ENCODE peak calls at places on chromosomes 11 and 22, in seven cellular contexts. N is progenitor cell of endocrine pancreas, P is esophagus squamous epithelium, Y is mammary epithelial cell, V is stomach, E is ovary, S is hepatocyte. C is an unnamed sample.

GRCh38 chr11:132784441-132784840 is 747.9 kb downstream of the OPCML start:
- DNase-seq in Y (peak; percentile 27), N (no peak), E (no peak), S (no peak), P (no peak), V (no peak), C (no peak)

GRCh38 chr11:134666273-134667174 is 254.5 kb upstream of the B3GAT1 start:
- DNase-seq in Y (no peak), P (no peak), N (no peak), S (no peak), E (no peak), V (peak; percentile 18), C (no peak)

GRCh38 chr22:38176170-38176741 is 5.4 kb downstream of the PLA2G6 start:
- DNase-seq in N (no peak), Y (peak; percentile 80), S (peak; percentile 62), P (peak; percentile 40), V (peak; percentile 79), E (peak; percentile 80), C (peak; percentile 84)

GRCh38 chr22:25754527-25755202 is 12.7 kb downstream of the MYO18B start:
- DNase-seq in P (no peak), S (no peak), N (no peak), E (no peak), Y (no peak), V (no peak), C (peak; percentile 11)

GRCh38 chr11:45926001-45926401 is 3.5 kb downstream of the LARGE2 start:
- DNase-seq in P (no peak), V (no peak), N (no peak), S (no peak), E (no peak), Y (no peak), C (no peak)

GRCh38 chr11:65498977-65499712 is at the start of gene MALAT1:
- DNase-seq in S (peak; percentile 95), Y (peak; percentile 88), V (peak; percentile 96), E (peak; percentile 93), N (peak; percentile 93), P (peak; percentile 65), C (peak; percentile 95)

GRCh38 chr22:44396021-44396726 is 83.4 kb upstream of the SHISAL1 start:
- DNase-seq in S (no peak), N (peak; percentile 3), E (peak; percentile 2), Y (no peak), P (no peak), V (peak; percentile 10), C (no peak)

GRCh38 chr11:134312807-134313206 is 19.0 kb upstream of the GLB1L2 start:
- DNase-seq in S (no peak), N (no peak), Y (no peak), P (no peak), E (no peak), V (no peak), C (no peak)

GRCh38 chr11:100793525-100793924 is 106.4 kb downstream of the ARHGAP42 start:
- DNase-seq in N (no peak), S (no peak), V (no peak), E (no peak), P (no peak), Y (no peak), C (peak; percentile 21)

GRCh38 chr22:21020802-21021429 is 6.0 kb downstream of the P2RX6 start:
- DNase-seq in N (no peak), P (no peak), S (no peak), Y (no peak), V (no peak), E (no peak), C (peak; percentile 33)

GRCh38 chr11:59216654-59217640 is 4.2 kb upstream of the MPEG1 start:
- DNase-seq in Y (peak; percentile 77), V (peak; percentile 40), N (no peak), P (no peak), S (no peak), E (no peak), C (peak; percentile 88)

GRCh38 chr11:74147199-74147929 is 23.4 kb downstream of the C2CD3 start:
- DNase-seq in Y (no peak), P (no peak), E (no peak), V (no peak), N (no peak), S (no peak), C (no peak)

GRCh38 chr11:2077061-2077802 is 62.0 kb downstream of the IGF2 start:
- DNase-seq in P (no peak), S (no peak), E (no peak), N (no peak), Y (peak; percentile 94), V (peak; percentile 21), C (peak; percentile 70)

GRCh38 chr11:2146051-2146450 is 6.9 kb upstream of the IGF2 start:
- DNase-seq in N (no peak), Y (no peak), E (no peak), P (no peak), V (no peak), S (no peak), C (no peak)

GRCh38 chr22:50141891-50142363 is 28.6 kb upstream of the PANX2 start:
- DNase-seq in P (no peak), Y (no peak), N (no peak), S (no peak), E (no peak), V (no peak), C (no peak)

GRCh38 chr22:42742940-42743339 is 22.3 kb upstream of the A4GALT start:
- DNase-seq in P (no peak), E (no peak), Y (no peak), N (no peak), S (no peak), V (no peak), C (no peak)

GRCh38 chr11:35257287-35257686 is 118.3 kb downstream of the CD44 start:
- DNase-seq in N (no peak), P (no peak), S (no peak), E (no peak), V (no peak), Y (no peak), C (no peak)

GRCh38 chr11:71237853-71238252 is 14.5 kb downstream of the SHANK2 start:
- DNase-seq in E (no peak), Y (no peak), P (no peak), V (no peak), N (no peak), S (no peak), C (no peak)

GRCh38 chr22:42270178-42270511 is 308 bp downstream of the TCF20 start:
- DNase-seq in Y (no peak), V (no peak), P (no peak), E (no peak), S (no peak), N (peak; percentile 25), C (peak; percentile 35)

GRCh38 chr11:70590356-70590991 is 192.1 kb downstream of the CTTN start:
- DNase-seq in V (no peak), Y (no peak), N (no peak), E (no peak), S (no peak), P (no peak), C (no peak)

GRCh38 chr22:25673721-25674120 is 68.3 kb upstream of the MYO18B start:
- DNase-seq in E (no peak), Y (no peak), S (no peak), N (no peak), P (no peak), V (no peak), C (no peak)

GRCh38 chr11:114762437-114762836 is 84.1 kb downstream of the NXPE2 start:
- DNase-seq in Y (peak; percentile 20), N (peak; percentile 57), E (peak; percentile 27), P (no peak), V (peak; percentile 48), S (peak; percentile 86), C (peak; percentile 41)

GRCh38 chr11:15590131-15590530 is 475.4 kb downstream of the INSC start:
- DNase-seq in S (peak; percentile 5), V (no peak), P (no peak), E (no peak), Y (no peak), N (no peak), C (no peak)

GRCh38 chr22:44191036-44191454 is 10.3 kb downstream of the PARVG start:
- DNase-seq in S (no peak), P (no peak), V (no peak), Y (peak; percentile 25), E (no peak), N (no peak), C (peak; percentile 28)

GRCh38 chr22:38657248-38657909 is 941 bp downstream of the CBY1 start:
- DNase-seq in Y (peak; percentile 59), S (peak; percentile 52), N (no peak), V (no peak), P (no peak), E (no peak), C (peak; percentile 36)

DNA sequence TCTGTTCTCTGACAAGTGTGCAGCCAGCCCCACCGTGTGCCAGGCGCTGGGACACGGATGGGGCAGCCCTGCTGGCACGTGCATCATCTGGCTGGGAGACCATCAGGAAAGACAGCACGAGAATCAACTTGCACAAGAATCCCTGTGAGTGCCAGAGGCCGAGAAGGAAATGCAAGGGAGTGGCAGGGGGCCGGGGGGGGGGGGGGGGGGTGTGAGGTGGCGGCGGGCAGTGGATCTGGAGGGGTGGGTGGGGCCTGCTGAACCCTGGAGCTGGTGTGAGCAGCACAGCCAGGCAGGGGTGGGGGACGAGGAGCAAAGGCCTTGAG is 14.0 kb upstream of the FLRT1 start:
- DNase-seq in P (no peak), Y (no peak), S (peak; percentile 61), V (no peak), E (no peak), N (no peak), C (no peak)
- TF ChIP-seq CTCF in P (no peak), Y (no peak), S (no peak), V (no peak), E (no peak), N (no peak), C (no peak)

GRCh38 chr11:26704249-26704648 is 17.6 kb downstream of the SLC5A12 start:
- DNase-seq in Y (peak; percentile 39), P (no peak), V (no peak), S (peak; percentile 47), N (no peak), E (no peak), C (no peak)
- TF ChIP-seq CTCF in Y (no peak), P (no peak), V (no peak), S (no peak), N (no peak), E (no peak), C (no peak)

GRCh38 chr11:762421-763072 is 14.7 kb downstream of the GATD1 start:
- DNase-seq in N (no peak), E (no peak), P (no peak), Y (peak; percentile 87), S (no peak), V (peak; percentile 47), C (peak; percentile 96)
- TF ChIP-seq CTCF in N (no peak), E (no peak), P (peak; percentile 52), Y (peak; percentile 52), S (no peak), V (no peak), C (peak; percentile 32)

DNA sequence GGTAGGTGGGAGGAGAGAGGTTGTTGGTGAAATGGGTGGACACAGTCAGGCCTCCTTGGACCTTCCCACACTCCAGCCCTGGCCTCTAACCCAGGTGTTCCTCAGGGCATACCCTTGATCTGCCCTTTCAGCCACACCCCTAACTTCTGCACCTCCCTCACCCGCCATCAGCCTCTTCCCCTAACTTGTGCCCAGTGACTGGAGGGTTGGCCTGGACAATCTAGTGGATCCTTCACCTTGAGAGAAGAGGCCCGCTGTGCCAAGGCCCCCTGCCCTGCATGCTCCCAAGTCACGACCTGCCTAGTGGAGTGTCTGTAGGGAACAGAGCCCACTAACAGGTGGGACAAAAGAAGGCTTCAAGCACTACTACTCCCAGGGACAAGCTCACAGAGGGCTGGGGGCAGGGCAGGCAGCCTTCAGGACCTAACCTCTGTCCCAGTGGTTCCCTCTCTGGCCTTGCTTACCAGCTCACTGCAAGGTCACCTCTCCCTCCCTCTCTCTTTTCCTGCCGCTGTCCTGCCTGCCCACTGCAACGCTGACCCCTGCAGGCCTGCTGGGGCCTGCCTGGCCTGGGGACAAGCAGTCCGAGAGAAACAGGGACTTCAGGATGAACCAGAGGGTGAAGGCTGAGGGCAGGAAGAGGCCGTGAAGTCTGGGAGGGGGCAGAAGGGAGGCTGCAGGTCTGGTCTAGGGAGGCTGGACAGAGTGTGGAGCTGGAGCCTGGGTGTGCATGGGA is 3.3 kb downstream of the SYT7 start:
- DNase-seq in E (no peak), P (no peak), Y (no peak), N (peak; percentile 26), S (peak; percentile 52), V (peak; percentile 32), C (no peak)
- TF ChIP-seq CTCF in E (no peak), P (peak; percentile 5), Y (peak; percentile 16), N (peak; percentile 61), S (peak; percentile 43), V (no peak), C (no peak)

C was measured in MCF 10A.